ENCODE peak calls at places on chromosomes 6 and 20, in eight cellular contexts. C is fibroblast of villous mesenchyme; X is effector CD4-positive, alpha-beta T cell; E is endothelial cell; H is cardiac muscle cell; F is T-helper 9 cell; U is GM13977; P is HT1080. D is an unnamed sample.

GRCh38 chr6:147507162-147508072 is 1.1 kb upstream of the SAMD5 start:
- DNase-seq in H (peak), F (no peak), X (no peak), E (peak), C (peak), U (peak), P (peak), D (peak)

GRCh38 chr20:1278323-1278660 is 12.2 kb downstream of the SNPH start:
- DNase-seq in U (no peak), P (no peak), F (no peak), C (no peak), E (no peak), H (no peak), X (no peak), D (no peak)

GRCh38 chr20:29878777-29879442 is 1378.6 kb upstream of the DEFB115 start:
- DNase-seq in F (no peak), P (no peak), E (no peak), H (no peak), C (no peak), X (no peak), U (peak), D (peak)

GRCh38 chr6:1390071-1390804 is 862 bp downstream of the FOXF2 start:
- DNase-seq in C (peak), P (peak), X (no peak), H (peak), U (no peak), F (no peak), E (peak), D (peak)

GRCh38 chr20:41798926-41799502 is 180.8 kb upstream of the CHD6 start:
- DNase-seq in U (no peak), F (no peak), C (no peak), H (no peak), X (no peak), P (peak), E (no peak), D (no peak)

GRCh38 chr6:131654326-131654725 is 17.2 kb downstream of the ENPP3 start:
- DNase-seq in F (no peak), C (no peak), H (no peak), U (no peak), P (peak), X (no peak), E (no peak), D (no peak)

GRCh38 chr6:18062733-18063132 is 59.7 kb downstream of the NHLRC1 start:
- DNase-seq in P (no peak), E (no peak), F (no peak), H (no peak), X (no peak), U (no peak), C (peak), D (no peak)

GRCh38 chr6:3751019-3751729 is at the start of gene PXDC1:
- DNase-seq in C (no peak), U (peak), P (no peak), X (no peak), F (peak), E (peak), H (peak), D (peak)

GRCh38 chr6:14123331-14124105 is 5.9 kb downstream of the CD83 start:
- DNase-seq in P (no peak), H (no peak), F (no peak), E (no peak), U (no peak), X (no peak), C (peak), D (no peak)

GRCh38 chr6:166691199-166691598 is 64.1 kb upstream of the RPS6KA2 start:
- DNase-seq in H (peak), P (peak), F (no peak), U (no peak), E (no peak), X (no peak), C (peak), D (no peak)

GRCh38 chr6:157625764-157626163 is 197.3 kb upstream of the SNX9 start:
- DNase-seq in P (no peak), X (no peak), C (peak), F (no peak), E (no peak), H (peak), U (no peak), D (no peak)

GRCh38 chr6:101163611-101164010 is 229.9 kb upstream of the GRIK2 start:
- DNase-seq in H (peak), X (no peak), P (no peak), C (peak), E (no peak), F (no peak), U (no peak), D (no peak)

GRCh38 chr20:23456873-23457272 is 4.2 kb upstream of the CST11 start:
- DNase-seq in P (no peak), C (no peak), H (no peak), F (no peak), E (no peak), U (no peak), X (no peak), D (no peak)

GRCh38 chr20:64183313-64183712 is 19.1 kb downstream of the MYT1 start:
- DNase-seq in F (no peak), P (no peak), E (no peak), H (no peak), U (no peak), X (no peak), C (no peak), D (no peak)

GRCh38 chr20:18144541-18145099 is 7.0 kb downstream of the KAT14 start:
- DNase-seq in P (no peak), F (no peak), X (no peak), C (no peak), E (no peak), U (no peak), H (no peak), D (no peak)

GRCh38 chr6:158160932-158161539 is 7.0 kb downstream of the SERAC1 start:
- DNase-seq in F (no peak), U (no peak), H (peak), X (no peak), E (no peak), P (peak), C (peak), D (no peak)

GRCh38 chr6:84791233-84791632 is 26.8 kb upstream of the TBX18 start:
- DNase-seq in P (peak), U (no peak), H (peak), X (no peak), E (no peak), F (no peak), C (peak), D (no peak)

GRCh38 chr20:60206259-60206658 is 248.0 kb downstream of the CDH26 start:
- DNase-seq in P (peak), E (peak), F (no peak), C (peak), X (no peak), H (peak), U (no peak), D (peak)

GRCh38 chr20:32609371-32609773 is 24.2 kb upstream of the NOL4L start:
- DNase-seq in U (no peak), P (no peak), E (no peak), C (no peak), X (no peak), F (no peak), H (no peak), D (no peak)

GRCh38 chr6:168095171-168095691 is 16.2 kb upstream of the FRMD1 start:
- DNase-seq in C (no peak), X (no peak), H (no peak), U (no peak), F (no peak), E (no peak), P (no peak), D (no peak)

GRCh38 chr20:38779247-38780097 is 26.0 kb upstream of the PPP1R16B start:
- DNase-seq in P (no peak), U (no peak), X (no peak), C (no peak), H (no peak), F (no peak), E (no peak), D (peak)

GRCh38 chr6:135592276-135592675 is 94.7 kb upstream of the AHI1 start:
- DNase-seq in P (no peak), H (no peak), F (no peak), E (no peak), U (no peak), C (no peak), X (no peak), D (no peak)

GRCh38 chr6:50907565-50907964 is 88.9 kb downstream of the TFAP2B start:
- DNase-seq in X (no peak), C (no peak), E (no peak), F (no peak), U (no peak), H (no peak), P (no peak), D (no peak)

GRCh38 chr20:4431446-4431845 is 290.3 kb upstream of the PRND start:
- DNase-seq in U (no peak), X (no peak), F (no peak), C (no peak), E (no peak), P (no peak), H (no peak), D (no peak)

GRCh38 chr6:93136111-93136510 is 283.2 kb downstream of the EPHA7 start:
- DNase-seq in X (no peak), C (no peak), E (no peak), U (no peak), H (no peak), F (no peak), P (no peak), D (no peak)

GRCh38 chr6:33191383-33192104 is 723 bp downstream of the COL11A2 start:
- DNase-seq in F (no peak), H (no peak), X (no peak), E (no peak), U (no peak), P (no peak), C (no peak), D (peak)

GRCh38 chr6:37314803-37315515 is 38.8 kb upstream of the RNF8 start:
- DNase-seq in P (peak), X (no peak), F (no peak), C (peak), H (peak), U (peak), E (peak), D (peak)

GRCh38 chr6:4582506-4582905 is 193.7 kb upstream of the CDYL start:
- DNase-seq in F (no peak), X (no peak), U (no peak), H (peak), C (peak), P (no peak), E (no peak), D (no peak)

GRCh38 chr20:41274152-41274551 is 43.4 kb downstream of the ZHX3 start:
- DNase-seq in X (no peak), P (no peak), C (no peak), H (no peak), U (no peak), E (no peak), F (no peak), D (no peak)

GRCh38 chr6:46062312-46062711 is 46.7 kb upstream of the CLIC5 start:
- DNase-seq in P (peak), U (no peak), E (no peak), F (no peak), X (no peak), C (no peak), H (peak), D (no peak)

GRCh38 chr20:61690150-61690549 is 375.5 kb downstream of the TAF4 start:
- DNase-seq in P (no peak), F (no peak), H (no peak), X (no peak), U (no peak), C (no peak), E (no peak), D (no peak)

D was measured in WTC11.